ENCODE peak calls at places on chromosomes 12 and 14, in six cellular contexts. A is HFFc6, L is right lobe of liver, E is A549, M is mucosa of descending colon, D is GM13976. Z is an unnamed sample.

GRCh38 chr14:67532998-67533753 is at the start of gene PLEKHH1:
- DNase-seq in A (peak), D (peak), L (peak), M (peak), E (peak), Z (peak)

GRCh38 chr14:69260979-69261605 is 1.1 kb downstream of the GALNT16 start:
- DNase-seq in E (peak), M (peak), D (peak), L (peak), A (no peak), Z (peak)

GRCh38 chr12:30754383-30754749 is 385 bp downstream of the CAPRIN2 start:
- DNase-seq in D (no peak), E (peak), L (no peak), M (no peak), A (no peak), Z (peak)

GRCh38 chr12:13444076-13444475 is 247.6 kb downstream of the EMP1 start:
- DNase-seq in A (no peak), M (no peak), E (no peak), L (no peak), D (no peak), Z (no peak)

GRCh38 chr14:22598896-22599244 is 770 bp downstream of the ABHD4 start:
- DNase-seq in E (peak), L (no peak), A (peak), M (no peak), D (peak), Z (peak)

GRCh38 chr12:89864419-89864818 is 155.8 kb upstream of the ATP2B1 start:
- DNase-seq in D (no peak), E (no peak), M (no peak), L (no peak), A (no peak), Z (no peak)

GRCh38 chr14:27725482-27725881 is 1041.1 kb upstream of the FOXG1 start:
- DNase-seq in L (no peak), E (no peak), A (no peak), D (no peak), M (no peak), Z (no peak)

GRCh38 chr12:85626031-85626781 is 210.0 kb downstream of the RASSF9 start:
- DNase-seq in M (no peak), A (peak), D (no peak), E (peak), L (no peak), Z (no peak)

GRCh38 chr12:116096874-116097273 is 180.6 kb downstream of the MED13L start:
- DNase-seq in E (no peak), L (no peak), M (no peak), D (no peak), A (no peak), Z (no peak)

GRCh38 chr14:81684696-81685095 is 151.0 kb upstream of the SEL1L start:
- DNase-seq in M (no peak), A (no peak), E (no peak), L (no peak), D (no peak), Z (no peak)

GRCh38 chr12:96571101-96571862 is 81.9 kb downstream of the CFAP54 start:
- DNase-seq in L (no peak), E (no peak), D (peak), M (no peak), A (peak), Z (peak)

GRCh38 chr14:35403085-35403396 is 1.5 kb downstream of the NFKBIA start:
- DNase-seq in D (no peak), M (peak), E (no peak), A (no peak), L (no peak), Z (peak)

GRCh38 chr12:68631177-68631576 is 20.5 kb downstream of the RAP1B start:
- DNase-seq in E (no peak), A (peak), L (no peak), D (no peak), M (no peak), Z (no peak)

GRCh38 chr14:69719501-69719951 is 47.4 kb upstream of the SRSF5 start:
- DNase-seq in L (no peak), M (no peak), A (peak), D (no peak), E (no peak), Z (no peak)

GRCh38 chr12:109387425-109388166 is 39.9 kb downstream of the MYO1H start:
- DNase-seq in L (no peak), E (peak), A (peak), D (peak), M (peak), Z (no peak)

GRCh38 chr12:132630672-132631071 is 12.1 kb downstream of the P2RX2 start:
- DNase-seq in E (no peak), A (no peak), M (no peak), L (no peak), D (no peak), Z (no peak)

GRCh38 chr14:100589760-100590469 is 2.7 kb upstream of the BEGAIN start:
- DNase-seq in M (no peak), A (no peak), D (no peak), L (peak), E (no peak), Z (no peak)

GRCh38 chr14:87712386-87713113 is 280.4 kb downstream of the GALC start:
- DNase-seq in L (no peak), D (no peak), M (no peak), E (no peak), A (no peak), Z (no peak)

GRCh38 chr12:132560421-132560830 is 50.0 kb downstream of the LRCOL1 start:
- DNase-seq in M (peak), E (peak), L (no peak), D (peak), A (no peak), Z (peak)

GRCh38 chr14:100278702-100279101 is 27.5 kb downstream of the SLC25A29 start:
- DNase-seq in E (no peak), M (no peak), D (peak), L (no peak), A (peak), Z (no peak)

GRCh38 chr14:90545431-90545830 is 148.6 kb downstream of the CALM1 start:
- DNase-seq in E (no peak), M (no peak), L (no peak), A (no peak), D (no peak), Z (no peak)

GRCh38 chr14:95761436-95761835 is 47.5 kb upstream of the TCL1A start:
- DNase-seq in M (no peak), L (no peak), E (no peak), A (no peak), D (no peak), Z (no peak)

GRCh38 chr12:107404981-107405380 is 280.6 kb upstream of the PWP1 start:
- DNase-seq in D (peak), L (no peak), M (no peak), A (peak), E (peak), Z (peak)

GRCh38 chr12:117855165-117855564 is 113.6 kb downstream of the KSR2 start:
- DNase-seq in D (no peak), M (no peak), L (no peak), E (no peak), A (no peak), Z (no peak)

GRCh38 chr12:117854339-117855012 is 114.3 kb downstream of the KSR2 start:
- DNase-seq in L (no peak), D (peak), E (peak), A (peak), M (peak), Z (peak)

GRCh38 chr12:117860111-117860510 is 108.7 kb downstream of the KSR2 start:
- DNase-seq in D (no peak), E (no peak), A (no peak), L (no peak), M (no peak), Z (no peak)

GRCh38 chr12:117861691-117862090 is 107.1 kb downstream of the KSR2 start:
- DNase-seq in L (no peak), D (no peak), E (no peak), A (no peak), M (no peak), Z (no peak)

GRCh38 chr12:117857632-117858274 is 111.0 kb downstream of the KSR2 start:
- DNase-seq in D (peak), E (peak), A (peak), M (no peak), L (no peak), Z (peak)
- TF ChIP-seq CTCF in D (peak), E (peak), A (peak), M (no peak), L (peak), Z (peak)

GRCh38 chr12:128808651-128809050 is 15.1 kb downstream of the SLC15A4 start:
- DNase-seq in D (no peak), M (no peak), E (no peak), A (no peak), L (no peak), Z (no peak)

GRCh38 chr12:128813392-128813791 is 10.4 kb downstream of the SLC15A4 start:
- DNase-seq in A (peak), L (no peak), M (no peak), E (no peak), D (no peak), Z (no peak)

GRCh38 chr12:128811806-128812205 is 12.0 kb downstream of the SLC15A4 start:
- DNase-seq in D (no peak), A (no peak), E (no peak), M (no peak), L (no peak), Z (no peak)

GRCh38 chr12:128807161-128807724 is 16.5 kb downstream of the SLC15A4 start:
- DNase-seq in A (no peak), D (no peak), M (peak), L (no peak), E (no peak), Z (no peak)

GRCh38 chr12:128810182-128811127 is 13.3 kb downstream of the SLC15A4 start:
- DNase-seq in A (peak), M (no peak), L (no peak), D (peak), E (no peak), Z (peak)
- TF ChIP-seq CTCF in A (no peak), M (no peak), L (no peak), D (no peak), E (no peak), Z (no peak)

GRCh38 chr14:65815127-65815526 is 402.6 kb downstream of the FUT8 start:
- DNase-seq in D (no peak), M (no peak), A (no peak), E (no peak), L (no peak), Z (no peak)
- TF ChIP-seq CTCF in D (no peak), M (no peak), A (no peak), E (no peak), L (no peak), Z (no peak)

GRCh38 chr14:99273025-99273723 is 1.2 kb upstream of the BCL11B start:
- DNase-seq in E (peak), M (peak), D (no peak), L (no peak), A (no peak), Z (peak)

GRCh38 chr14:99271288-99271941 is 582 bp downstream of the BCL11B start:
- DNase-seq in D (no peak), M (no peak), L (no peak), E (no peak), A (no peak), Z (no peak)

GRCh38 chr14:99272669-99273024 is 650 bp upstream of the BCL11B start:
- DNase-seq in L (no peak), A (no peak), E (no peak), D (no peak), M (no peak), Z (no peak)

GRCh38 chr14:99270491-99271287 is 1.3 kb downstream of the BCL11B start:
- DNase-seq in M (peak), E (no peak), L (no peak), A (no peak), D (no peak), Z (peak)

GRCh38 chr14:99271951-99272668 is at the start of gene BCL11B:
- DNase-seq in M (peak), D (peak), E (peak), A (peak), L (peak), Z (peak)
- TF ChIP-seq CTCF in M (no peak), D (no peak), E (peak), A (peak), L (peak), Z (peak)

GRCh38 chr14:52683985-52684520 is 11.3 kb downstream of the ERO1A start:
- DNase-seq in A (no peak), E (peak), L (no peak), M (no peak), D (no peak), Z (no peak)

DNA sequence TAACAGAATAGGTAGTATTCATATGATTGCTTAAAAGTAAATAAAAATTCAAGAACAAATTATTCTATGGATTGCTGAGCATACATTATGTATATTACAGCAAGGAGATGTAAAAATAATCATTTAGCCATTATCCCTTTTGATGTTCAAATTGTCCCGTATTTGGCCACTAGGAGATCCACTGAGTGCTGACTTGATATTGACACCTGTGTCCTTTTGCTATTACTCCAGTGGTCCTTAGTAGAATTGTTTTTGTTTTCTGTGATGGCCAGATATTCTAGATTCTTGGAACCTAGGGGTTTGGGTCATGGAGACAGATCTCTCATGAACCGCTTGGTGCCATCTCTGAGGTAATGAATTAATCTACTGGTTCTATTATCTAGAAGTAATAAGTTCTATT is 16.8 kb downstream of the ERO1A start:
- DNase-seq in M (no peak), A (no peak), L (no peak), E (peak), D (no peak), Z (no peak)
- TF ChIP-seq CTCF in M (no peak), A (peak), L (peak), E (peak), D (no peak), Z (peak)

GRCh38 chr12:38053655-38054464 is 262.7 kb upstream of the ALG10B start:
- DNase-seq in E (peak), D (no peak), L (no peak), M (peak), A (no peak), Z (peak)
- TF ChIP-seq CTCF in E (peak), D (no peak), L (peak), M (no peak), A (no peak), Z (no peak)

GRCh38 chr12:120652671-120653435 is 12.4 kb downstream of the CABP1 start:
- DNase-seq in E (no peak), D (no peak), M (no peak), L (no peak), A (peak), Z (no peak)

GRCh38 chr12:120647375-120647755 is 6.9 kb downstream of the CABP1 start:
- DNase-seq in M (no peak), A (no peak), D (no peak), L (no peak), E (no peak), Z (no peak)

GRCh38 chr12:120651821-120652220 is 11.4 kb downstream of the CABP1 start:
- DNase-seq in E (peak), L (no peak), M (no peak), A (no peak), D (no peak), Z (no peak)

GRCh38 chr12:120650249-120650690 is 9.8 kb downstream of the CABP1 start:
- DNase-seq in D (no peak), E (no peak), L (no peak), A (no peak), M (no peak), Z (no peak)

GRCh38 chr12:120649442-120650248 is 9.2 kb downstream of the CABP1 start:
- DNase-seq in L (no peak), D (no peak), M (no peak), E (no peak), A (peak), Z (no peak)
- TF ChIP-seq CTCF in L (peak), D (no peak), M (no peak), E (no peak), A (peak), Z (peak)

GRCh38 chr12:57087689-57088441 is 1.0 kb upstream of the NAB2 start:
- DNase-seq in L (peak), D (peak), M (peak), E (peak), A (peak), Z (peak)
- TF ChIP-seq CTCF in L (no peak), D (no peak), M (no peak), E (no peak), A (no peak), Z (no peak)

GRCh38 chr14:24948261-24948847 is 101.6 kb downstream of the STXBP6 start:
- DNase-seq in M (no peak), D (no peak), E (no peak), L (no peak), A (no peak), Z (no peak)

GRCh38 chr14:24954037-24954696 is 95.8 kb downstream of the STXBP6 start:
- DNase-seq in E (no peak), L (no peak), M (no peak), D (no peak), A (no peak), Z (no peak)

GRCh38 chr14:24956104-24956503 is 93.8 kb downstream of the STXBP6 start:
- DNase-seq in D (no peak), A (no peak), M (no peak), L (no peak), E (no peak), Z (no peak)

GRCh38 chr14:24954697-24955037 is 95.3 kb downstream of the STXBP6 start:
- DNase-seq in A (no peak), M (no peak), D (no peak), L (no peak), E (no peak), Z (no peak)

DNA sequence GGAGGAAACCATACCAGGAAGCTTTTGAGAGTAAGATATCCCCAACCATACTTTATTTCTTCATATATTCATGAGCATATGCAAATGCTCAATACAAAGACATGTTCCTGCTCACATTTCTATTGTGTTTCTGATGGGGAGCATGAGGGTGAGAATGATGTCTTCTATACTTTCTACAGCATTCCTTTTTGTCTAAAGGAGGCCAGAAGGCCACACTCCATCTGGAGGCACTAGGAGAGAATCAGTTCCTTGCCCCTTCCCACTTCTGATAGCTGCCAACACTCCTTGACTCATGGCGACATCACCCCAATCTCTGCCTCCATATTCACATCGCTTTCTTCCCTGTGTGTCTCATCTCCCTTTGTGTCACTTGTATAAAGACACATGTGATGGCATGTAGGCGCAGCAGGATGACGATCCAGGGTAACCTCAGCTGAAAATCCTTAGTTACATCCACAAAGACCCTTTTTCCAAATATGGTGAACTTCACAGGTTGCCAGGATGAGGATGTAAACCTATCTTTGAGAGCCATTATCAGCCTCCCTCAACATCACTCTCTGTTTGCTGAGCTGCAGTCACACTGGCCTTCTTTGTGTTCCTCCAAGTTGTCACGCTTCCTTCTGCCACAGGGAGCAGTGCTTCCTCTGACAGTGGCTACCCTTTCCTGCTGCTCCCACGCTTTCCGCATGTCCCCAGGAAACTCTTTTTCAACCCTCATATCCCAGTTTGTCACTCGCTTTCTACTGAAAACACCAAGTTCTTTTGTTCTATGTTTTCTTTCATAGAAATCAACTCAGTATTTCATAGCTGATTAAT is 96.9 kb downstream of the STXBP6 start:
- DNase-seq in D (no peak), L (no peak), E (peak), A (no peak), M (no peak), Z (no peak)
- TF ChIP-seq CTCF in D (no peak), L (no peak), E (no peak), A (peak), M (no peak), Z (no peak)

GRCh38 chr12:51838036-51838435 is 10.5 kb downstream of the FIGNL2 start:
- DNase-seq in L (no peak), M (no peak), E (no peak), A (no peak), D (no peak), Z (no peak)

GRCh38 chr12:51837286-51837685 is 11.2 kb downstream of the FIGNL2 start:
- DNase-seq in D (no peak), E (no peak), A (no peak), L (no peak), M (no peak), Z (no peak)

GRCh38 chr12:51836833-51837184 is 11.7 kb downstream of the FIGNL2 start:
- DNase-seq in E (no peak), D (no peak), M (no peak), A (no peak), L (no peak), Z (no peak)

GRCh38 chr12:51834411-51834810 is 14.1 kb downstream of the FIGNL2 start:
- DNase-seq in E (no peak), D (no peak), M (no peak), L (no peak), A (no peak), Z (no peak)

DNA sequence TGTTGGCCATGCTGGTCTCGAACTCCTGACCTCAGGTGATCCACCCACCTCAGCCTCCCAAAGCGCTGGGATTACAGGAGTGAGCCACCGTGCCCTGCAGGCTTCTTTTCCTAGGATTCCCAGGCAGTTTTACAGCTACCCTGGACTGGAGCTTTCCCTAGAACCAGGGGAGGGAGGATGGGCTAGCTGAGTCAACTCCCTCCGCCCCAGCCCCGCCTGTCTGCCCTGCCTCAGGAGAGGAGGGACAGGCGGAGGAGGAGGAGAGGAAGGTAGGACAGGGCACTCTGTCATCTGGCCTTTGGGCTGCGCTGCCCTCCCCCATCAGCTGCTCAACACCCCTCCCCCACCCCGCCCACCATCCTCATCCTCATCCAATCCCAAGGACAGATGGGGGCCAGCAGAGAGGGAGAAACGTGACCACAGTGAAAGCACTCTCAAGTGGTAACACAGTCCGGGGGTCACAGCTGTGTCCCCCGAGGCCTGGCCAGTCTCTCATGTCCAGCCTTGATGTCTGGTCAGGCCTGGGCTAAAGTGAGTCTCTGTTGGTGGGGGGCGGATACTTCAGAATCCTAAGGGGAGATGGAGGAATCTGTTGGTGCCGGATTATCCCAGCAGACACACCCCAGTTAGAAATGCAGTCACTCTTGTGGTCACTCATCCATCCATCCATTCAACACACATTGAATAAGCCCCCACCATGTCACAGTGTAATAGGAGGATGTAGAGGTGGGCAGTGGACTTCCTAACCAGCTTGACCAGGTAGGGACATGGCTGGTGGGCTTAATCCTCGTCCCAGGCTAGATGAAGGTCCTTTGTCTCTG is 12.3 kb downstream of the FIGNL2 start:
- DNase-seq in E (no peak), M (no peak), L (no peak), A (no peak), D (no peak), Z (no peak)
- TF ChIP-seq CTCF in E (no peak), M (no peak), L (no peak), A (no peak), D (no peak), Z (no peak)

Z was measured in activated CD8-positive, alpha-beta T cell treated with anti-CD3 and anti-CD28 coated beads for 36 hours.